ENCODE peak calls at places on chromosomes 6 and 20, in ten cellular contexts. V is PC-3, K is colonic mucosa, C is K562, P is GM23248, L is mesenchymal stem cell, U is Karpas-422, Q is adipocyte, X is H9, D is IMR-90. R is an unnamed sample.

GRCh38 chr6:158011980-158012566 is 30.4 kb downstream of the SYNJ2 start:
- DNase-seq in P (no peak), K (no peak), V (no peak), U (no peak), C (no peak), L (no peak), X (no peak), Q (no peak), D (no peak), R (no peak)

GRCh38 chr20:37357481-37358365 is 11.8 kb downstream of the SRC start:
- DNase-seq in C (no peak), K (no peak), V (no peak), P (no peak), D (no peak), Q (no peak), L (no peak), U (peak; percentile 70), X (no peak), R (no peak)

GRCh38 chr6:144266091-144266649 is 19.0 kb upstream of the UTRN start:
- DNase-seq in V (peak; percentile 97), D (peak; percentile 76), C (peak; percentile 23), P (peak; percentile 86), K (peak; percentile 23), L (peak; percentile 51), X (peak; percentile 64), Q (peak; percentile 95), U (no peak), R (peak; percentile 88)

GRCh38 chr6:45075246-45075645 is 252.9 kb upstream of the RUNX2 start:
- DNase-seq in U (no peak), P (peak; percentile 95), D (peak; percentile 94), L (peak; percentile 83), C (no peak), X (no peak), Q (peak; percentile 85), K (no peak), V (peak; percentile 68), R (peak; percentile 96)

GRCh38 chr6:37919417-37920157 is 100.1 kb downstream of the ZFAND3 start:
- DNase-seq in C (no peak), P (peak; percentile 73), X (no peak), L (peak; percentile 74), D (peak; percentile 92), V (no peak), K (no peak), Q (peak; percentile 45), U (no peak), R (peak; percentile 79)

GRCh38 chr20:15865553-15865952 is 707.7 kb downstream of the KIF16B start:
- DNase-seq in X (no peak), U (no peak), V (no peak), D (no peak), P (no peak), C (no peak), Q (no peak), K (no peak), L (no peak), R (no peak)

GRCh38 chr20:7843613-7844012 is 96.6 kb downstream of the HAO1 start:
- DNase-seq in L (peak; percentile 68), Q (peak; percentile 57), V (no peak), P (peak; percentile 79), D (peak; percentile 34), X (no peak), U (no peak), C (no peak), K (peak; percentile 23), R (peak; percentile 25)

GRCh38 chr6:133265066-133265465 is 23.9 kb downstream of the EYA4 start:
- DNase-seq in X (no peak), D (no peak), P (no peak), L (no peak), V (no peak), U (no peak), K (no peak), Q (no peak), C (no peak), R (no peak)

GRCh38 chr6:39362487-39362865 is 40.0 kb upstream of the KCNK16 start:
- DNase-seq in Q (no peak), P (peak; percentile 70), L (peak; percentile 74), V (peak; percentile 11), X (no peak), K (no peak), C (peak; percentile 27), U (peak; percentile 51), D (no peak), R (peak; percentile 9)

GRCh38 chr20:20843982-20844381 is 131.5 kb upstream of the RALGAPA2 start:
- DNase-seq in P (no peak), C (no peak), U (no peak), D (no peak), L (no peak), X (peak; percentile 66), K (no peak), Q (no peak), V (peak; percentile 42), R (no peak)

GRCh38 chr20:49490689-49491088 is 8.2 kb upstream of the KCNB1 start:
- DNase-seq in L (peak; percentile 3), Q (no peak), D (no peak), K (no peak), P (no peak), U (no peak), C (no peak), X (no peak), V (peak; percentile 52), R (no peak)

GRCh38 chr6:100730581-100730980 is 150.5 kb downstream of the ASCC3 start:
- DNase-seq in K (no peak), P (no peak), X (no peak), L (no peak), D (no peak), C (no peak), V (no peak), U (peak; percentile 90), Q (peak; percentile 13), R (no peak)

GRCh38 chr6:135291288-135292116 is 110.4 kb downstream of the MYB start:
- DNase-seq in U (no peak), P (peak; percentile 7), V (no peak), X (no peak), C (peak; percentile 64), L (peak; percentile 12), K (no peak), Q (no peak), D (peak; percentile 24), R (peak; percentile 74)

GRCh38 chr6:43070028-43070632 is 6.0 kb upstream of the PTK7 start:
- DNase-seq in U (peak; percentile 88), D (peak; percentile 76), P (peak; percentile 77), K (no peak), L (peak; percentile 72), V (peak; percentile 56), Q (peak; percentile 85), C (peak; percentile 78), X (no peak), R (peak; percentile 87)

GRCh38 chr20:21508230-21509078 is 5.4 kb downstream of the NKX2-2 start:
- DNase-seq in X (peak; percentile 57), U (no peak), D (no peak), K (no peak), P (no peak), C (no peak), V (no peak), L (no peak), Q (no peak), R (no peak)

GRCh38 chr6:143940011-143940597 is 68.0 kb downstream of the PLAGL1 start:
- DNase-seq in Q (peak; percentile 33), X (no peak), V (peak; percentile 66), U (peak; percentile 86), P (peak; percentile 59), D (peak; percentile 38), K (peak; percentile 63), C (peak; percentile 83), L (peak; percentile 43), R (peak; percentile 29)

GRCh38 chr6:101116337-101116736 is 235.2 kb upstream of the ASCC3 start:
- DNase-seq in P (no peak), V (no peak), U (no peak), Q (no peak), L (no peak), X (no peak), K (no peak), C (no peak), D (no peak), R (no peak)

GRCh38 chr20:24109008-24109407 is 120.4 kb upstream of the GGTLC1 start:
- DNase-seq in K (no peak), D (no peak), L (no peak), X (peak; percentile 32), U (peak; percentile 66), V (peak; percentile 90), Q (no peak), C (peak; percentile 2), P (no peak), R (no peak)

GRCh38 chr6:149140137-149140909 is 177.2 kb upstream of the TAB2 start:
- DNase-seq in K (no peak), L (no peak), X (no peak), P (no peak), U (no peak), D (no peak), C (peak; percentile 86), Q (no peak), V (no peak), R (no peak)

GRCh38 chr6:163716690-163717089 is 302.2 kb downstream of the QKI start:
- DNase-seq in C (no peak), K (no peak), P (no peak), Q (no peak), D (no peak), U (no peak), X (no peak), V (no peak), L (no peak), R (no peak)
- H3K9ac ChIP-seq in C (no peak overlapping the region), K (no peak overlapping the region), P (no peak overlapping the region), Q (no peak overlapping the region), D (no peak overlapping the region), U (no peak overlapping the region), X (no peak overlapping the region), V (no peak overlapping the region), L (no peak overlapping the region), R (no peak overlapping the region)

GRCh38 chr6:118306640-118307238 is 241.4 kb upstream of the PLN start:
- DNase-seq in U (no peak), D (no peak), P (no peak), K (no peak), C (no peak), Q (no peak), L (no peak), V (no peak), X (no peak), R (no peak)
- H3K4me1 ChIP-seq in U (peaks cover 9% of the 10 kb centered on the region), D (no peaks in the 10 kb centered on the region), P (no peaks in the 10 kb centered on the region), K (no peaks in the 10 kb centered on the region), C (no peaks in the 10 kb centered on the region), Q (no peaks in the 10 kb centered on the region), L (no peaks in the 10 kb centered on the region), V (no peaks in the 10 kb centered on the region), X (peaks cover 2% of the 10 kb centered on the region), R (peaks cover 2% of the 10 kb centered on the region)

GRCh38 chr6:151877458-151877857 is 70.0 kb downstream of the ESR1 start:
- DNase-seq in X (no peak), C (no peak), K (no peak), L (no peak), U (no peak), Q (no peak), D (no peak), P (no peak), V (no peak), R (no peak)
- H3K9ac ChIP-seq in X (no peak overlapping the region), C (no peak overlapping the region), K (no peak overlapping the region), L (no peak overlapping the region), U (no peak overlapping the region), Q (no peak overlapping the region), D (no peak overlapping the region), P (no peak overlapping the region), V (no peak overlapping the region), R (no peak overlapping the region)

DNA sequence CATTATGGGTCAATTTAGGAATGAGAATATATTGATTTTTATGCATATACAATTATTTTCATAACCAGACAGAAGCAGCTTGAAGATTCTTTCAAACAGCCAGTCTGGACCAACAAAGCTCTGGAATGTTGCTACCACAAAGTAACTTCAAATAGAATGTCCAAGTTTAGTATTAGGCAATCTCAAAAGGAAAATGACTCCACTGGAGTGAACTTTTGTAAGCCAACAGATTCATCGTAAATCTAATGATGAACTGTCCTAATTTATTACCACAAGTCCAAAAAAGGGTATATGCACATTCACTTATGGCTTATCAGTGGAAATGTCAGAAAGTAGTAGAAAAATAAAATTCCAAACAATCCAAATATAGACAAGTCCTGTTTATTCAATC is 3.6 kb downstream of the PLN start:
- DNase-seq in U (peak; percentile 10), X (no peak), V (no peak), D (peak; percentile 59), Q (peak; percentile 69), C (no peak), K (no peak), P (peak; percentile 75), L (peak; percentile 63), R (peak; percentile 77)
- H3K4me1 ChIP-seq in U (no peaks in the 10 kb centered on the region), X (no peaks in the 10 kb centered on the region), V (no peaks in the 10 kb centered on the region), D (peaks cover 3% of the 10 kb centered on the region), Q (peaks cover 23% of the 10 kb centered on the region), C (no peaks in the 10 kb centered on the region), K (no peaks in the 10 kb centered on the region), P (peaks cover 48% of the 10 kb centered on the region), L (peaks cover 2% of the 10 kb centered on the region), R (peaks cover 7% of the 10 kb centered on the region)